ENCODE peak calls at places on chromosomes 7 and 10, in eight cellular contexts. H is psoas muscle; T is fibroblast of lung; D is MM.1S; K is lower lobe of right lung; U is tibial nerve; P is CD8-positive, alpha-beta T cell; Y is H9. N is an unnamed sample.
A peak's percentile ranks its signal among the peaks of the same experiment; 100 is the strongest.

GRCh38 chr7:32335107-32335506 is 155.1 kb downstream of the LSM5 start:
- DNase-seq in Y (no peak), P (no peak), D (no peak), U (no peak), K (no peak), T (no peak), H (no peak), N (no peak)

GRCh38 chr10:47414752-47415519 is 30.8 kb upstream of the ZNF488 start:
- DNase-seq in T (no peak), U (no peak), D (no peak), K (no peak), Y (no peak), P (no peak), H (no peak), N (peak; percentile 6)

GRCh38 chr10:43105119-43105792 is 28.4 kb downstream of the RET start:
- DNase-seq in D (peak; percentile 48), U (peak; percentile 63), H (peak; percentile 80), P (peak; percentile 87), T (peak; percentile 68), Y (peak; percentile 90), K (peak; percentile 86), N (peak; percentile 72)

GRCh38 chr10:72784551-72785421 is 92.8 kb downstream of the MCU start:
- DNase-seq in D (no peak), Y (no peak), T (peak; percentile 88), H (peak; percentile 40), U (peak; percentile 30), P (no peak), K (peak; percentile 54), N (peak; percentile 77)

GRCh38 chr7:45885264-45885882 is 2.9 kb upstream of the IGFBP1 start:
- DNase-seq in K (no peak), Y (no peak), P (no peak), D (no peak), H (no peak), T (no peak), U (no peak), N (no peak)

GRCh38 chr10:126519188-126519587 is 130.9 kb upstream of the ADAM12 start:
- DNase-seq in T (no peak), Y (no peak), P (no peak), H (no peak), D (no peak), K (no peak), U (no peak), N (no peak)

GRCh38 chr10:42979181-42979580 is 97.7 kb upstream of the RET start:
- DNase-seq in P (no peak), D (no peak), Y (no peak), T (no peak), K (no peak), H (no peak), U (no peak), N (no peak)

GRCh38 chr10:78727728-78728127 is 341.0 kb upstream of the ZMIZ1 start:
- DNase-seq in Y (no peak), D (no peak), K (no peak), H (no peak), U (no peak), P (no peak), T (no peak), N (no peak)

GRCh38 chr7:98011996-98012395 is 22.0 kb upstream of the OCM2 start:
- DNase-seq in D (no peak), Y (no peak), U (no peak), H (no peak), T (no peak), P (no peak), K (no peak), N (no peak)

GRCh38 chr10:47421057-47421952 is 37.2 kb upstream of the ZNF488 start:
- DNase-seq in K (no peak), D (no peak), H (no peak), P (no peak), Y (no peak), T (peak; percentile 71), U (no peak), N (no peak)

GRCh38 chr10:127649642-127650041 is 87.3 kb upstream of the FOXI2 start:
- DNase-seq in T (no peak), D (no peak), U (no peak), P (no peak), K (no peak), Y (peak; percentile 77), H (no peak), N (no peak)

GRCh38 chr7:112739436-112740180 is 50.6 kb downstream of the TMEM168 start:
- DNase-seq in K (no peak), U (no peak), D (no peak), Y (no peak), T (no peak), H (no peak), P (no peak), N (no peak)

GRCh38 chr7:44073664-44074348 is 8.4 kb upstream of the PGAM2 start:
- DNase-seq in P (peak; percentile 70), U (peak; percentile 48), Y (peak; percentile 88), T (no peak), D (no peak), H (peak; percentile 77), K (peak; percentile 91), N (peak; percentile 49)

GRCh38 chr10:29680091-29680490 is 45.3 kb upstream of the SVIL start:
- DNase-seq in U (no peak), Y (no peak), P (no peak), T (no peak), D (no peak), H (no peak), K (no peak), N (no peak)

GRCh38 chr10:113751116-113751728 is at the start of gene PLEKHS1:
- DNase-seq in D (peak; percentile 7), K (no peak), H (no peak), P (no peak), U (no peak), Y (no peak), T (no peak), N (no peak)

GRCh38 chr7:3455826-3456444 is 154.9 kb downstream of the SDK1 start:
- DNase-seq in K (no peak), U (no peak), P (no peak), Y (no peak), T (peak; percentile 27), H (no peak), D (no peak), N (no peak)

GRCh38 chr7:66840316-66840715 is 80.7 kb upstream of the TMEM248 start:
- DNase-seq in K (no peak), U (no peak), D (no peak), P (no peak), H (no peak), T (no peak), Y (no peak), N (no peak)

GRCh38 chr10:99612167-99612831 is 7.9 kb downstream of the SLC25A28 start:
- DNase-seq in Y (peak; percentile 58), P (no peak), H (no peak), U (peak; percentile 59), K (no peak), D (peak; percentile 71), T (peak; percentile 70), N (peak; percentile 26)

GRCh38 chr10:48430402-48430993 is 124.0 kb downstream of the MAPK8 start:
- DNase-seq in H (no peak), K (no peak), Y (no peak), D (no peak), P (no peak), T (no peak), U (no peak), N (no peak)

DNA sequence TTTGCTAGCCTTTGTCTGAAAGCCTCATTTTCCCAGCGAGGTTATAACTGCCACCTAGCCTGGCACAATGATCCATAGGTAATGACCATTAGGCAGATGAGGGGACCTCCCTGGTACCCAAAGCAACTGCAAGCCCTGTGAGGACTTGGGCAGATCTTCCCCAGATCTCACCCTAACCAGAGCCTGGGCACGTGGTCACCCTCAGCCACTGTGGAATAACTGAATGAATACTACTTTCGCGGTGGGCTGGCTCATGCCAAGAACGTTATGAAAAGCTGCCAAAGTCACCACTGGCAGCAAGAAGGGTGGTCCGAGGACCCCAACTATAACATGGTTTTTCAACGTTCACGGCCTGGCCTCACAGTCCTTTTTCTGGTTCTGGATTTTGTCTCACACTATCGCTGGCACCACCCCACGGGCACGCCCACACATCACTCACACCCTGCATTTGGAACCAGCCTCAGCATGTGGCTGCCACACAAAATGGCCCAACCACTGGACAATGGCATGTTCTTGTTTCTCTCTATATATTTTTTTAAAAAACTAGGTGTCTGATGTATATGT is 3.4 kb downstream of the PRKAG2 start:
- DNase-seq in K (no peak), P (no peak), D (no peak), U (peak; percentile 48), T (no peak), Y (no peak), H (no peak), N (no peak)
- H3K4me1 ChIP-seq in K (peaks cover 36% of the 10 kb centered on the region), P (peaks cover 21% of the 10 kb centered on the region), D (no peaks in the 10 kb centered on the region), U (peaks cover 60% of the 10 kb centered on the region), T (no peaks in the 10 kb centered on the region), Y (peaks cover under 1% of the 10 kb centered on the region), H (peaks cover 15% of the 10 kb centered on the region), N (no peaks in the 10 kb centered on the region)

DNA sequence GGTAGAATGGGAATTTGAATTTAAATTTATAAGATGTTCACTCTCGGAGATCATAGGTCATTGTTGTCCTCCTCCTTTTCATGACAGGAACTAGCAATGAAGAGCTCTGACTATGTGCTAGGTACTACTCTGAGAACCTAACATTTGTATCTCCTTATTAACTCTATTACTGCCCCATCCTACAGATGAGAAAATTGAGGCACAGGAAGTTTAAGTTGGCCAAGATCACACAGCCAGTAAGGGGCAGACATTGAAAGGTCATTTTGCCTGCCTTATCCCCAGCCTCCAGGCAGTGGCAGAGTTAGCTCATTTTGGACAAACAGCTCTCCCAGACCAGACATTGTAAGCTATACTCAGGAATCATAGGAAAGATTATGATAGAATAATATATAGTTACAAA is 6.0 kb downstream of the SRGN start:
- DNase-seq in T (peak; percentile 58), P (no peak), K (no peak), D (no peak), U (no peak), Y (no peak), H (no peak), N (no peak)
- TF ChIP-seq CTCF in T (peak; percentile 35), P (no peak), K (no peak), D (no peak), U (no peak), Y (no peak), H (no peak), N (no peak)

GRCh38 chr10:71306951-71307350 is 12.1 kb upstream of the SLC29A3 start:
- DNase-seq in P (no peak), D (no peak), U (no peak), T (no peak), H (no peak), K (no peak), Y (no peak), N (no peak)
- H3K27ac ChIP-seq in P (no peak overlapping the region), D (no peak overlapping the region), U (no peak overlapping the region), T (no peak overlapping the region), H (no peak overlapping the region), K (no peak overlapping the region), Y (no peak overlapping the region), N (no peak overlapping the region)

GRCh38 chr10:88244781-88245350 is 338.3 kb downstream of the RNLS start:
- DNase-seq in K (no peak), P (no peak), T (no peak), Y (no peak), H (no peak), D (peak; percentile 9), U (no peak), N (no peak)
- H3K4me1 ChIP-seq in K (peaks cover 31% of the 10 kb centered on the region), P (peaks cover 4% of the 10 kb centered on the region), T (peaks cover 20% of the 10 kb centered on the region), Y (no peaks in the 10 kb centered on the region), H (peaks cover 54% of the 10 kb centered on the region), D (peaks cover 14% of the 10 kb centered on the region), U (peaks cover 56% of the 10 kb centered on the region), N (peaks cover 10% of the 10 kb centered on the region)

N was measured in uterus.